ENCODE peak calls at places on chromosomes 16 and 17, in five cellular contexts. One of them, this sample, is unnamed.

GRCh38 chr16:81739503-81739902 is 39.6 kb upstream of the PLCG2 start:
- DNase-seq in A549: no peak
- DNase-seq in GM12878: no peak
- DNase-seq in H1: no peak
- DNase-seq in HepG2: no peak
- DNase-seq in this sample: no peak

GRCh38 chr17:1228752-1229353 is 41.4 kb upstream of the BHLHA9 start:
- DNase-seq in A549: no peak
- DNase-seq in H1: no peak
- DNase-seq in GM12878: no peak
- DNase-seq in HepG2: no peak
- DNase-seq in this sample: no peak

GRCh38 chr16:11675561-11676511 is 7.6 kb downstream of the SNN start:
- DNase-seq in HepG2: peak; percentile 88
- DNase-seq in H1: no peak
- DNase-seq in GM12878: no peak
- DNase-seq in A549: peak; percentile 50
- DNase-seq in this sample: no peak

GRCh38 chr17:53765129-53765528 is 57.6 kb upstream of the KIF2B start:
- DNase-seq in HepG2: no peak
- DNase-seq in A549: no peak
- DNase-seq in GM12878: no peak
- DNase-seq in H1: no peak
- DNase-seq in this sample: no peak

GRCh38 chr17:78890111-78890897 is 12.7 kb downstream of the CEP295NL start:
- DNase-seq in GM12878: no peak
- DNase-seq in H1: no peak
- DNase-seq in A549: no peak
- DNase-seq in HepG2: no peak
- DNase-seq in this sample: no peak

GRCh38 chr17:35298639-35299038 is 55.8 kb downstream of the SLFN5 start:
- DNase-seq in HepG2: no peak
- DNase-seq in GM12878: no peak
- DNase-seq in A549: no peak
- DNase-seq in H1: no peak
- DNase-seq in this sample: no peak

GRCh38 chr16:1271380-1271749 is 15.5 kb downstream of the TPSD1 start:
- DNase-seq in HepG2: no peak
- DNase-seq in A549: no peak
- DNase-seq in H1: no peak
- DNase-seq in GM12878: no peak
- DNase-seq in this sample: no peak

GRCh38 chr16:49165025-49165424 is 116.6 kb downstream of the CBLN1 start:
- DNase-seq in HepG2: no peak
- DNase-seq in A549: no peak
- DNase-seq in H1: no peak
- DNase-seq in GM12878: no peak
- DNase-seq in this sample: no peak

GRCh38 chr17:64507418-64507766 is 615 bp downstream of the CEP95 start:
- DNase-seq in H1: no peak
- DNase-seq in GM12878: no peak
- DNase-seq in A549: peak; percentile 67
- DNase-seq in HepG2: peak; percentile 76
- DNase-seq in this sample: peak; percentile 27

GRCh38 chr17:8004899-8005298 is 2.5 kb downstream of the GUCY2D start:
- DNase-seq in H1: no peak
- DNase-seq in HepG2: no peak
- DNase-seq in A549: no peak
- DNase-seq in GM12878: no peak
- DNase-seq in this sample: no peak

GRCh38 chr17:71423871-71424546 is 696.8 kb upstream of the SOX9 start:
- DNase-seq in A549: no peak
- DNase-seq in GM12878: no peak
- DNase-seq in H1: no peak
- DNase-seq in HepG2: no peak
- DNase-seq in this sample: no peak

GRCh38 chr16:23504453-23505179 is 5.7 kb downstream of the GGA2 start:
- DNase-seq in A549: peak; percentile 59
- DNase-seq in GM12878: peak; percentile 77
- DNase-seq in HepG2: peak; percentile 58
- DNase-seq in H1: no peak
- DNase-seq in this sample: peak; percentile 40

GRCh38 chr16:83397601-83398000 is 410.2 kb upstream of the HSBP1 start:
- DNase-seq in HepG2: no peak
- DNase-seq in H1: no peak
- DNase-seq in GM12878: no peak
- DNase-seq in A549: no peak
- DNase-seq in this sample: no peak

DNA sequence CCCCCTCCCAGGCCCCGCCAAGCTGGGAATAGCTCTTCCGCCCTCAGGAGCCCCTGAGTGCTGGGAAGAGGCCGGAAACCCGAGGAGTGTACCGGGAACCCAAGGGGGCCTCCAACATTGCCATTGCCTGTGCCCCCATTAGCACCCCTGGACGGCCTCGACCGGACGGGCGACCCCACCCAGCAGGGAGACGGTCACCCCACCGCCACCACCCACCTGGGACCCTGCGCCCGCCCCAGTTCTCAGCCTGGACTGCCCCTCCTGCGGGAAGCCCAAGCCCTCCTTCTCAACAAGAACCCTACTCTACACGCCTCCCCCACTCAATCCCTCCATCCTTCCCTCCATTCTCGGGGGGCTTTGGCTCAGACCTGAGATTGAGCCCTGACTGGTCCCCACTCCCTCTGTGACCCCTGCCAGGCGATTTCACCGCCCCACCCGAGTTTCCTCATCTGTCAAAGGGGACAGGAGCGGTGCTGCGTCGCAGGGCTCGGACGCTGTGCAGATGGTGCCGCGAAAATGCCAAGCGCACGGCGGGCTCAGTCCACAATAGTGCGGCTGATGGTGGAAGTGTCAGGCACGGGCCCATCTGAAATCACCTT is 1.8 kb downstream of the CARHSP1 start:
- DNase-seq in A549: no peak
- DNase-seq in H1: no peak
- DNase-seq in HepG2: no peak
- DNase-seq in GM12878: no peak
- DNase-seq in this sample: no peak
- H3K4me3 ChIP-seq in A549: peak overlapping the region; percentile 60
- H3K4me3 ChIP-seq in H1: peak overlapping the region; percentile 74
- H3K4me3 ChIP-seq in HepG2: peak overlapping the region; percentile 87
- H3K4me3 ChIP-seq in GM12878: peak overlapping the region; percentile 95
- H3K4me3 ChIP-seq in this sample: peak overlapping the region; percentile 62

DNA sequence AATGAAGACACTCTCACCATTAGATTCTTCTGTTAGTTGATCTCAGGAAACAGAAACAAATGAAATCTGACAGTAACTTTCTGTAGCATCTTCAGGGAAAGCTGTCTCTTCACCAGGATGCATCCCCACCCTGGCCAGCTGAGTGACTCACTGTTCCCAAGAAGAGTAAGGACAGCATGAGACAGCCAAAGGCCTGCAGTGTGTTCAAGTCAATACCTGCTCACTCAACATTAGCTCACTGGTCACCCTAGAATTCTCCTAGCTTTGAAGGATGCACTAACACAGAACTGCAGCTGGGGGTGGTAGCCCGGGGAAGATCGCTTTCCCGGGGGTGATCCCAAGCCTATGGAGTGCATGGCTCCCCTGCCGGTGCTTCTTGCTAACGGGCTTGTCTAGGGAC is 28.2 kb upstream of the CLEC18B start:
- DNase-seq in HepG2: no peak
- DNase-seq in GM12878: no peak
- DNase-seq in H1: no peak
- DNase-seq in A549: peak; percentile 35
- DNase-seq in this sample: no peak
- TF ChIP-seq HDAC2 in HepG2: no peak
- TF ChIP-seq HDAC2 in GM12878: no peak
- TF ChIP-seq HDAC2 in H1: no peak
- TF ChIP-seq HDAC2 in A549: no peak
- TF ChIP-seq HDAC2 in this sample: no peak

GRCh38 chr17:58335779-58336455 is 7.3 kb upstream of the TSPOAP1 start:
- DNase-seq in HepG2: peak; percentile 63
- DNase-seq in H1: no peak
- DNase-seq in A549: no peak
- DNase-seq in GM12878: peak; percentile 76
- DNase-seq in this sample: no peak

GRCh38 chr17:58333396-58334207 is 5.0 kb upstream of the TSPOAP1 start:
- DNase-seq in GM12878: no peak
- DNase-seq in H1: no peak
- DNase-seq in HepG2: no peak
- DNase-seq in A549: no peak
- DNase-seq in this sample: no peak

GRCh38 chr17:58335061-58335731 is 6.6 kb upstream of the TSPOAP1 start:
- DNase-seq in A549: no peak
- DNase-seq in HepG2: no peak
- DNase-seq in H1: no peak
- DNase-seq in GM12878: no peak
- DNase-seq in this sample: peak; percentile 64

GRCh38 chr17:58332720-58333395 is 4.3 kb upstream of the TSPOAP1 start:
- DNase-seq in A549: no peak
- DNase-seq in HepG2: no peak
- DNase-seq in GM12878: no peak
- DNase-seq in H1: no peak
- DNase-seq in this sample: no peak

GRCh38 chr17:58334661-58335060 is 6.1 kb upstream of the TSPOAP1 start:
- DNase-seq in HepG2: no peak
- DNase-seq in A549: no peak
- DNase-seq in GM12878: no peak
- DNase-seq in H1: no peak
- DNase-seq in this sample: no peak
- H3K4me3 ChIP-seq in HepG2: peak overlapping the region; percentile 35
- H3K4me3 ChIP-seq in A549: no peak overlapping the region
- H3K4me3 ChIP-seq in GM12878: peak overlapping the region; percentile 83
- H3K4me3 ChIP-seq in H1: no peak overlapping the region
- H3K4me3 ChIP-seq in this sample: peak overlapping the region; percentile 91

DNA sequence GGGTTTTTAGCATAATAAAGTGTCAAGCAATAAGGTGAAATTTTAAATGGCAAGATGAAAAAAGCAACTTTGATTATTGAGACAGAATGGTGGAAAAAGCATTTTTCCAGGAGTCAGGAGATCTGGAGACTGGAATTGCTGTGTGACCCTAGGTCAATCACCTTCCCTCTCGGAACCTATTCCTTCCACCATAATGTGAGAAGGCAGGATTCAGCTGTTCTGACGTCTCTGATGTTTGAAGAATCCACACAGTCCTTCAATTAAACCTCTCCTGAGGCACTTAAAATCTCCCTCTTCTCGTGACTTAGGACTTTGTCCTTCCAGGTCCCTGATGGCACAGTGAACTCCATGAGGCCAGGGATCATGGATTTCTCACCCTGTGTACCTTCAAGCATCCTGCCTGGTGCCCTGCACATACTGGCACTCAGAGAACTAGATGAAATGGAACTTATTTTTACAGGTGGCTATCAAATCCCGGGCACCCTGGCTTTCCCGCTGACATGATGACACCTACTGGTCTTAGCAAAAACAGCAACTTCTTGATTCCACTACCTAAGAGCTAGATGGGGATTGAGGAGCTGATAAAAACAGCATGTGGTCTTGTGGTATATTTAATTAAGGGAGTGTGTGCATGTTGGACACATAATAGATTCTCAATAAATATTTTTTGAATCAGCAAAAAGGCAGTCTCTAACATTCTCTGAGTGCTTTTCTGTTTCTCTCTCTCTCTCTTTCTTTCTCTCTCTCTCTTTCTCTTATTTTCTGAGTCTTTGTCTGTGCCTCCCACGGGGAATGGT is 2.3 kb upstream of the CCDC182 start:
- DNase-seq in H1: no peak
- DNase-seq in A549: peak; percentile 84
- DNase-seq in HepG2: peak; percentile 54
- DNase-seq in GM12878: no peak
- DNase-seq in this sample: peak; percentile 53
- TF ChIP-seq HDAC2 in H1: no peak
- TF ChIP-seq HDAC2 in A549: no peak
- TF ChIP-seq HDAC2 in HepG2: no peak
- TF ChIP-seq HDAC2 in GM12878: no peak
- TF ChIP-seq HDAC2 in this sample: no peak